ENCODE peak calls at places on chromosomes 12 and 14, in eight cellular contexts. Y is fibroblast of mammary gland; W is tibial artery; H is endothelial cell; I is cardiac fibroblast; Z is foreskin fibroblast; M is gastrocnemius medialis; O is CD8-positive, alpha-beta T cell. Q is an unnamed sample.

GRCh38 chr14:33897878-33898535 is 52.9 kb downstream of the EGLN3 start:
- DNase-seq in O (no peak), M (no peak), H (no peak), W (no peak), Y (no peak), Z (no peak), I (no peak), Q (no peak)

GRCh38 chr14:32469388-32470160 is 140.5 kb downstream of the AKAP6 start:
- DNase-seq in W (no peak), H (no peak), I (peak; percentile 78), M (no peak), Z (no peak), O (no peak), Y (peak; percentile 67), Q (no peak)

GRCh38 chr12:111425655-111426054 is 19.9 kb downstream of the SH2B3 start:
- DNase-seq in Z (no peak), M (no peak), Y (no peak), I (no peak), O (no peak), W (no peak), H (no peak), Q (no peak)

GRCh38 chr12:131089526-131090253 is 136.0 kb downstream of the ADGRD1 start:
- DNase-seq in Y (no peak), M (no peak), W (no peak), O (no peak), Z (no peak), H (no peak), I (no peak), Q (no peak)

GRCh38 chr12:121916719-121917118 is 1.7 kb upstream of the CFAP251 start:
- DNase-seq in M (no peak), Y (peak; percentile 56), W (no peak), I (peak; percentile 47), O (no peak), Z (no peak), H (peak; percentile 35), Q (peak; percentile 19)

GRCh38 chr14:69137456-69138188 is 15.3 kb downstream of the DCAF5 start:
- DNase-seq in H (no peak), I (no peak), O (no peak), Y (no peak), M (no peak), Z (no peak), W (no peak), Q (no peak)

GRCh38 chr12:50647031-50647430 is 116.9 kb upstream of the ATF1 start:
- DNase-seq in H (no peak), Z (no peak), O (no peak), I (no peak), W (no peak), Y (no peak), M (no peak), Q (no peak)

GRCh38 chr12:56266634-56267442 is at the start of gene COQ10A:
- DNase-seq in H (peak; percentile 86), Y (peak; percentile 80), Z (peak; percentile 77), W (peak; percentile 93), O (peak; percentile 82), I (peak; percentile 85), M (peak; percentile 89), Q (peak; percentile 87)

GRCh38 chr14:37027188-37027824 is 145.1 kb downstream of the SLC25A21 start:
- DNase-seq in M (no peak), H (no peak), I (no peak), O (no peak), W (no peak), Z (no peak), Y (peak; percentile 40), Q (no peak)

GRCh38 chr14:22980672-22981089 is 1.7 kb downstream of the AJUBA start:
- DNase-seq in W (no peak), H (no peak), M (no peak), Y (no peak), I (peak; percentile 34), O (no peak), Z (peak; percentile 65), Q (no peak)

GRCh38 chr12:59698599-59698998 is 102.8 kb downstream of the SLC16A7 start:
- DNase-seq in Y (peak; percentile 91), I (peak; percentile 93), W (no peak), M (no peak), H (no peak), O (no peak), Z (peak; percentile 76), Q (no peak)

GRCh38 chr12:67910360-67911292 is 78.6 kb upstream of the IFNG-AS1 start:
- DNase-seq in I (peak; percentile 98), Z (peak; percentile 91), W (no peak), M (peak; percentile 31), O (no peak), H (no peak), Y (peak; percentile 98), Q (no peak)

GRCh38 chr12:100141998-100142850 is 450 bp downstream of the BLTP3B start:
- DNase-seq in M (peak; percentile 48), W (peak; percentile 40), H (peak; percentile 68), O (peak; percentile 30), Z (peak; percentile 8), I (no peak), Y (no peak), Q (peak; percentile 65)

GRCh38 chr12:12558291-12558690 is 4.4 kb downstream of the DUSP16 start:
- DNase-seq in M (no peak), O (no peak), Z (no peak), I (no peak), W (no peak), Y (no peak), H (no peak), Q (no peak)

GRCh38 chr14:59422069-59422881 is 42.9 kb downstream of the GPR135 start:
- DNase-seq in W (no peak), Z (no peak), Y (peak; percentile 69), H (no peak), M (no peak), O (no peak), I (peak; percentile 59), Q (no peak)

GRCh38 chr12:51748235-51748634 is 100.3 kb downstream of the FIGNL2 start:
- DNase-seq in H (no peak), O (no peak), I (no peak), Z (no peak), Y (no peak), M (no peak), W (no peak), Q (no peak)

GRCh38 chr12:60172266-60172665 is 576.4 kb downstream of the SLC16A7 start:
- DNase-seq in Z (no peak), M (no peak), H (no peak), Y (peak; percentile 11), W (no peak), I (peak; percentile 53), O (no peak), Q (no peak)

GRCh38 chr12:50397122-50397650 is 777 bp upstream of the FAM186A start:
- DNase-seq in Z (peak; percentile 38), W (no peak), I (peak; percentile 56), Y (peak; percentile 61), M (no peak), O (no peak), H (no peak), Q (no peak)

GRCh38 chr14:23307146-23307447 is 464 bp downstream of the BCL2L2 start:
- DNase-seq in M (no peak), O (no peak), Z (no peak), Y (no peak), I (no peak), W (no peak), H (no peak), Q (no peak)

GRCh38 chr12:39736406-39736805 is 116.8 kb upstream of the ABCD2 start:
- DNase-seq in Z (no peak), H (no peak), O (no peak), I (no peak), M (no peak), W (no peak), Y (no peak), Q (no peak)

GRCh38 chr12:88084210-88084609 is 55.0 kb upstream of the C12orf50 start:
- DNase-seq in M (no peak), O (no peak), I (no peak), Y (no peak), H (no peak), Z (no peak), W (no peak), Q (no peak)
- TF ChIP-seq CTCF in M (no peak), O (no peak), I (no peak), Y (no peak), H (no peak), Z (no peak), W (no peak), Q (no peak)

GRCh38 chr12:115354007-115354452 is 670.1 kb upstream of the TBX3 start:
- DNase-seq in M (peak; percentile 32), H (no peak), W (peak; percentile 89), O (no peak), Z (peak; percentile 97), I (peak; percentile 98), Y (peak; percentile 98), Q (no peak)
- TF ChIP-seq CTCF in M (no peak), H (no peak), W (no peak), O (no peak), Z (no peak), I (no peak), Y (no peak), Q (no peak)

GRCh38 chr12:31234955-31235867 is 90.7 kb downstream of the SINHCAF start:
- DNase-seq in Y (peak; percentile 16), H (peak; percentile 57), I (peak; percentile 42), W (no peak), M (no peak), Z (peak; percentile 34), O (no peak), Q (peak; percentile 50)
- TF ChIP-seq CTCF in Y (peak; percentile 33), H (peak; percentile 55), I (peak; percentile 83), W (peak; percentile 60), M (peak; percentile 20), Z (peak; percentile 57), O (no peak), Q (peak; percentile 71)

DNA sequence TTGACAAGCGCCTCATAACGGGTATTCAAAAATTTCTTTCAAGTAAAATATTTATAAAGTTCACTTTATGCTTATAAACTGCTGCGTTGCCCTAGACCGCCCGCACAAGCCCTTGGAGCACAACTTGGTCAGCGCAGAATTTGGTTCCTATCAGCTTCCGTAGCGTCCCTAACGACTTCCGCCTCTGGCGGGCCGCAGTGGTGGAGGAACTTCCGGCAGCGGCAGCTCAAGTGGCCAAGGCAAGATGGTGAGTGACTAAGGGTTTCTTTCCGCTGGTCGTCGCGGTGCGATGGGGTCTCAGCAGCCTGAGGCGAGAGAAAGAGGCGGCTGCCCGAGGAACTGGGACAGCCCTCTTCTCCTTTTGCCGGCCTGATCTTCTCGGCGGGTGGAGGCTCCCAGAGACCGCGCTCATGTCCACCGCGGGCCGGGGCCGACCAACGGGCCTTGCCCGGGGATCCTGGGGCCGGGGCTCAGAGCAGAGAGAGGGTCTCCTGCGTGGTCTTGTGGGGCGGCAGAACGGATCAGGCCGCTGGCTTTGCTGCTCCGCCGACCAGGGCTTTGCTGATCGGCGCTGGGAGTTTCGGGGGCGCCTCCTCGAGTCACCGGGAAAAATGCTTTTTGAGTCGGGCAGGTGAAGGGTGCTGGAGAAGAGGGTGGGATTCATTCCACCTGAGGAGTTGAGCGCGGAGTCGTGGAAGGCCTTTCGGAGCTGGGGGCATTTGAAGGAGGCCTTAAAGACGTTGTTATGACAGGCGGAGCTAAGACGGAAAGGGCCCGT is at the start of gene PSMC1:
- DNase-seq in W (peak; percentile 88), O (peak; percentile 78), M (peak; percentile 87), Y (peak; percentile 95), H (peak; percentile 85), I (peak; percentile 97), Z (peak; percentile 91), Q (peak; percentile 87)
- TF ChIP-seq CTCF in W (no peak), O (no peak), M (no peak), Y (no peak), H (no peak), I (no peak), Z (no peak), Q (no peak)